ENCODE peak calls at places on chromosomes 5 and 9, in seven cellular contexts. Y is A549, I is hepatocyte, S is PC-9, N is MM.1S, U is mammary epithelial cell, A is keratinocyte. X is an unnamed sample.

GRCh38 chr9:72362680-72363139 is 2.3 kb downstream of the ZFAND5 start:
- DNase-seq in Y (peak), I (peak), S (peak), N (peak), U (peak), A (no peak), X (peak)

GRCh38 chr5:95734916-95735315 is 3.8 kb downstream of the RHOBTB3 start:
- DNase-seq in Y (no peak), I (no peak), S (no peak), N (no peak), U (no peak), A (no peak), X (no peak)

GRCh38 chr5:163473613-163474243 is 13.3 kb downstream of the HMMR start:
- DNase-seq in Y (no peak), I (peak), S (no peak), N (peak), U (no peak), A (no peak), X (no peak)

GRCh38 chr5:3596261-3596825 is 711 bp downstream of the IRX1 start:
- DNase-seq in Y (no peak), I (peak), S (no peak), N (no peak), U (peak), A (no peak), X (peak)

GRCh38 chr5:21152611-21153010 is 1164.6 kb upstream of the CDH18 start:
- DNase-seq in Y (peak), I (peak), S (peak), N (no peak), U (peak), A (peak), X (no peak)

GRCh38 chr5:96875805-96876291 is 452 bp upstream of the ERAP2 start:
- DNase-seq in Y (no peak), I (no peak), S (no peak), N (peak), U (peak), A (no peak), X (no peak)

GRCh38 chr9:124257070-124257864 is 482 bp upstream of the NEK6 start:
- DNase-seq in Y (no peak), I (no peak), S (no peak), N (no peak), U (peak), A (no peak), X (peak)

GRCh38 chr9:92171822-92172221 is 56.6 kb upstream of the SPTLC1 start:
- DNase-seq in Y (no peak), I (no peak), S (no peak), N (no peak), U (no peak), A (no peak), X (no peak)

GRCh38 chr5:172172912-172173591 is 15.0 kb downstream of the STK10 start:
- DNase-seq in Y (no peak), I (no peak), S (no peak), N (no peak), U (no peak), A (no peak), X (no peak)

GRCh38 chr9:132546148-132547051 is 36.0 kb upstream of the BARHL1 start:
- DNase-seq in Y (no peak), I (peak), S (no peak), N (no peak), U (no peak), A (no peak), X (peak)

GRCh38 chr9:136276716-136277115 is 27.2 kb downstream of the CCDC187 start:
- DNase-seq in Y (no peak), I (no peak), S (no peak), N (no peak), U (no peak), A (no peak), X (no peak)

GRCh38 chr5:72363146-72363802 is 43.1 kb downstream of the PTCD2 start:
- DNase-seq in Y (peak), I (no peak), S (peak), N (no peak), U (peak), A (peak), X (no peak)

GRCh38 chr5:141709704-141710267 is 27.8 kb upstream of the ARAP3 start:
- DNase-seq in Y (no peak), I (no peak), S (no peak), N (no peak), U (no peak), A (no peak), X (no peak)

GRCh38 chr5:9898319-9898718 is 268.2 kb upstream of the TAS2R1 start:
- DNase-seq in Y (peak), I (peak), S (no peak), N (no peak), U (peak), A (no peak), X (peak)

GRCh38 chr5:3384531-3384930 is 211.1 kb upstream of the IRX1 start:
- DNase-seq in Y (no peak), I (no peak), S (no peak), N (no peak), U (no peak), A (no peak), X (no peak)

GRCh38 chr5:39340486-39340885 is 23.8 kb downstream of the C9 start:
- DNase-seq in Y (no peak), I (no peak), S (no peak), N (no peak), U (no peak), A (no peak), X (no peak)

GRCh38 chr9:18490591-18491370 is 16.8 kb downstream of the ADAMTSL1 start:
- DNase-seq in Y (no peak), I (no peak), S (no peak), N (no peak), U (peak), A (peak), X (no peak)

DNA sequence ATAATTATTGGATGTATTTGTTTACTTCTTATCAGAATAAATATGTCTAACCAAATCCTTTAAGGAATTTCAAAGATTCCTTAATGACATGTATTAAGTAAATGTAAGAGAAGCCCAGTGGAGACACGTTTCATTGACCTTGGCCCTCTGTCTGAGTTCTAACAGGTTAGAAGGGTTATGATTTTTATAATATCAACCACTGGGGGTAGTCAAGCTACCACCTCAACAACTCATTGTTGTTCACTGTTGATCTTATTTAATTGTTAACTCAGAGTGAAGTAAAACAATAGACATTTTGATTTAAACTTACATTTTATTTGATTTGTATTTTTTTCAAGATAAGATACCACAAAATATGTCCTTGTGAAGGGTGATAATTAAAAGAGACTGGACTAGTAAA is 499.2 kb upstream of the COX7C start:
- DNase-seq in Y (peak), I (no peak), S (no peak), N (peak), U (no peak), A (no peak), X (no peak)
- TF ChIP-seq CTCF in Y (no peak), I (no peak), S (peak), N (peak), U (peak), A (no peak), X (peak)

GRCh38 chr9:11500780-11501179 is 888.0 kb upstream of the PTPRD start:
- DNase-seq in Y (no peak), I (no peak), S (no peak), N (no peak), U (no peak), A (no peak), X (no peak)
- H3K4me2 ChIP-seq in Y (no peak), I (no peak), S (no peak), N (no peak), U (no peak), A (no peak), X (no peak)

GRCh38 chr5:27682600-27682999 is 644.2 kb upstream of the CDH9 start:
- DNase-seq in Y (peak), I (peak), S (no peak), N (no peak), U (peak), A (no peak), X (peak)
- TF ChIP-seq CTCF in Y (peak), I (no peak), S (no peak), N (no peak), U (no peak), A (no peak), X (peak)

DNA sequence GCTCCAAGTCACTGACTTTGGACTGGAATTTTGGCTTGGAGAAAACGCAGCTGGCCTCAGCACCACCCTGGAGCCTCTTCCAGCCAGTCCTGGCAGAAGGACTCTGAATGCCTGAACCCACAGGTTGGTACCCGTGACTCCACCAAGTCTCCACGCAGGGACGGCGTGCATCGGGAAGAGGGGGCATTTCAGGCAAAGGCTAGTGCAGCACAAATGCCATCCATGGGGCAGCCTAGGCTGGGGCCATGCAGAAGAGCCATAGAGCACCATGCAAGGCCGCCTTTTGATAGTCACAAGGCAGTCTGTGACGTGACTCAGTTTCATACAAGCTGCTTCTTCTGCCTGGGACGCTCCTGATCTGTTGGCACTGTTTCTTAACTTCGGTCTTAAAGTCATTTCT is 28.0 kb downstream of the GDNF start:
- DNase-seq in Y (no peak), I (no peak), S (no peak), N (no peak), U (no peak), A (no peak), X (no peak)
- H3K4me2 ChIP-seq in Y (no peak), I (no peak), S (no peak), N (peak), U (no peak), A (no peak), X (no peak)